ENCODE peak calls at places on chromosomes 7 and 10, in ten cellular contexts. K is psoas muscle; P is COR-L47; R is hepatic stellate cell; F is nucleus accumbens; I is naive thymus-derived CD4-positive, alpha-beta T cell; L is left ventricle myocardium superior; D is ascending aorta; M is SIG-M5; C is mesenteric fat pad. H is an unnamed sample.

GRCh38 chr7:105935250-105935649 is 27.8 kb upstream of the CDHR3 start:
- DNase-seq in K (no peak), P (peak), R (no peak), F (no peak), I (no peak), L (no peak), D (no peak), M (no peak), C (no peak), H (no peak)

GRCh38 chr7:48786951-48787350 is 137.4 kb upstream of the CDC14C start:
- DNase-seq in K (no peak), P (peak), R (no peak), F (no peak), I (no peak), L (no peak), D (no peak), M (no peak), C (no peak), H (no peak)

GRCh38 chr7:82335927-82336326 is 107.7 kb downstream of the CACNA2D1 start:
- DNase-seq in K (no peak), P (peak), R (no peak), F (no peak), I (no peak), L (no peak), D (no peak), M (no peak), C (no peak), H (no peak)

GRCh38 chr10:60877777-60878120 is 66.2 kb downstream of the RHOBTB1 start:
- DNase-seq in K (no peak), P (peak), R (no peak), F (no peak), I (no peak), L (no peak), D (no peak), M (no peak), C (no peak), H (no peak)

GRCh38 chr10:20508921-20509320 is 388.2 kb downstream of the NEBL start:
- DNase-seq in K (no peak), P (no peak), R (no peak), F (no peak), I (no peak), L (no peak), D (no peak), M (no peak), C (no peak), H (no peak)

GRCh38 chr10:44176311-44176710 is 208.6 kb downstream of the CXCL12 start:
- DNase-seq in K (no peak), P (no peak), R (no peak), F (no peak), I (no peak), L (no peak), D (no peak), M (no peak), C (no peak), H (no peak)

GRCh38 chr10:21146446-21146789 is 249.3 kb upstream of the NEBL start:
- DNase-seq in K (no peak), P (no peak), R (no peak), F (no peak), I (no peak), L (no peak), D (no peak), M (no peak), C (no peak), H (no peak)

GRCh38 chr7:74554178-74554577 is 100.5 kb downstream of the GTF2IRD1 start:
- DNase-seq in K (no peak), P (no peak), R (no peak), F (no peak), I (no peak), L (no peak), D (no peak), M (no peak), C (no peak), H (no peak)

GRCh38 chr10:132329565-132330485 is 2.2 kb upstream of the LRRC27 start:
- DNase-seq in K (no peak), P (no peak), R (no peak), F (no peak), I (no peak), L (no peak), D (no peak), M (no peak), C (no peak), H (no peak)

GRCh38 chr7:143046334-143046935 is 5.7 kb upstream of the OR6V1 start:
- DNase-seq in K (no peak), P (no peak), R (no peak), F (no peak), I (no peak), L (no peak), D (no peak), M (no peak), C (no peak), H (no peak)

GRCh38 chr10:74189999-74190421 is 39.0 kb downstream of the ADK start:
- DNase-seq in K (no peak), P (no peak), R (peak), F (no peak), I (peak), L (no peak), D (no peak), M (peak), C (no peak), H (no peak)

GRCh38 chr10:131219955-131220489 is 91.5 kb downstream of the TCERG1L start:
- DNase-seq in K (peak), P (no peak), R (no peak), F (no peak), I (no peak), L (no peak), D (no peak), M (no peak), C (no peak), H (no peak)

GRCh38 chr10:687583-688286 is 1.7 kb downstream of the DIP2C start:
- DNase-seq in K (no peak), P (no peak), R (no peak), F (no peak), I (no peak), L (no peak), D (no peak), M (no peak), C (no peak), H (no peak)

GRCh38 chr10:3091921-3092320 is 24.6 kb downstream of the PFKP start:
- DNase-seq in K (no peak), P (no peak), R (no peak), F (no peak), I (no peak), L (no peak), D (no peak), M (no peak), C (no peak), H (no peak)

H was measured in heart right ventricle.